ENCODE peak calls at places on chromosome 3, in eight cellular contexts. T is GM20000, Y is cardiac fibroblast, R is kidney, E is dorsolateral prefrontal cortex, N is mucosa of descending colon, X is pancreas, Z is HFFc6. C is an unnamed sample.

GRCh38 chr3:54033761-54034160 is 88.6 kb upstream of the CACNA2D3 start:
- DNase-seq in T (no peak), Y (no peak), R (no peak), E (peak; percentile 53), N (no peak), X (no peak), Z (no peak), C (no peak)

GRCh38 chr3:99965077-99965476 is 147.4 kb downstream of the CMSS1 start:
- DNase-seq in T (no peak), Y (peak; percentile 68), R (no peak), E (no peak), N (no peak), X (peak; percentile 48), Z (peak; percentile 5), C (peak; percentile 42)

GRCh38 chr3:44596631-44597030 is 11.9 kb downstream of the ZNF660 start:
- DNase-seq in T (no peak), Y (no peak), R (no peak), E (no peak), N (no peak), X (no peak), Z (no peak), C (no peak)

GRCh38 chr3:38643592-38643991 is 5.9 kb downstream of the SCN5A start:
- DNase-seq in T (no peak), Y (no peak), R (no peak), E (no peak), N (no peak), X (no peak), Z (no peak), C (no peak)

GRCh38 chr3:119601154-119601553 is 3.5 kb downstream of the PLA1A start:
- DNase-seq in T (no peak), Y (no peak), R (no peak), E (no peak), N (no peak), X (no peak), Z (no peak), C (no peak)

GRCh38 chr3:11803977-11804903 is 42.4 kb downstream of the TAMM41 start:
- DNase-seq in T (peak; percentile 63), Y (peak; percentile 78), R (no peak), E (peak; percentile 39), N (peak; percentile 51), X (peak; percentile 46), Z (peak; percentile 60), C (peak; percentile 46)

GRCh38 chr3:62601238-62601856 is 228.0 kb upstream of the FEZF2 start:
- DNase-seq in T (no peak), Y (peak; percentile 62), R (no peak), E (no peak), N (peak; percentile 2), X (no peak), Z (peak; percentile 44), C (peak; percentile 59)

GRCh38 chr3:36866358-36866757 is 78.5 kb downstream of the TRANK1 start:
- DNase-seq in T (no peak), Y (no peak), R (no peak), E (no peak), N (no peak), X (no peak), Z (no peak), C (no peak)

GRCh38 chr3:38551026-38551832 is 55.1 kb downstream of the EXOG start:
- DNase-seq in T (no peak), Y (no peak), R (peak; percentile 45), E (no peak), N (no peak), X (no peak), Z (no peak), C (no peak)

GRCh38 chr3:36650271-36650671 is 114.1 kb downstream of the DCLK3 start:
- DNase-seq in T (no peak), Y (peak; percentile 43), R (no peak), E (no peak), N (no peak), X (no peak), Z (peak; percentile 54), C (peak; percentile 61)

GRCh38 chr3:42235532-42235931 is 30.5 kb downstream of the CCK start:
- DNase-seq in T (no peak), Y (no peak), R (no peak), E (no peak), N (no peak), X (no peak), Z (no peak), C (no peak)

GRCh38 chr3:12946661-12947316 is 105.4 kb upstream of the RPL32 start:
- DNase-seq in T (no peak), Y (no peak), R (no peak), E (no peak), N (no peak), X (no peak), Z (peak; percentile 29), C (peak; percentile 17)

GRCh38 chr3:12946134-12946533 is 104.8 kb upstream of the RPL32 start:
- DNase-seq in T (no peak), Y (no peak), R (no peak), E (no peak), N (no peak), X (no peak), Z (no peak), C (no peak)

GRCh38 chr3:12947504-12948369 is 106.4 kb upstream of the RPL32 start:
- DNase-seq in T (no peak), Y (peak; percentile 86), R (peak; percentile 69), E (no peak), N (peak; percentile 85), X (no peak), Z (peak; percentile 61), C (peak; percentile 68)

GRCh38 chr3:12948371-12948770 is 107.0 kb upstream of the RPL32 start:
- DNase-seq in T (no peak), Y (no peak), R (no peak), E (no peak), N (no peak), X (no peak), Z (peak; percentile 51), C (peak; percentile 36)

DNA sequence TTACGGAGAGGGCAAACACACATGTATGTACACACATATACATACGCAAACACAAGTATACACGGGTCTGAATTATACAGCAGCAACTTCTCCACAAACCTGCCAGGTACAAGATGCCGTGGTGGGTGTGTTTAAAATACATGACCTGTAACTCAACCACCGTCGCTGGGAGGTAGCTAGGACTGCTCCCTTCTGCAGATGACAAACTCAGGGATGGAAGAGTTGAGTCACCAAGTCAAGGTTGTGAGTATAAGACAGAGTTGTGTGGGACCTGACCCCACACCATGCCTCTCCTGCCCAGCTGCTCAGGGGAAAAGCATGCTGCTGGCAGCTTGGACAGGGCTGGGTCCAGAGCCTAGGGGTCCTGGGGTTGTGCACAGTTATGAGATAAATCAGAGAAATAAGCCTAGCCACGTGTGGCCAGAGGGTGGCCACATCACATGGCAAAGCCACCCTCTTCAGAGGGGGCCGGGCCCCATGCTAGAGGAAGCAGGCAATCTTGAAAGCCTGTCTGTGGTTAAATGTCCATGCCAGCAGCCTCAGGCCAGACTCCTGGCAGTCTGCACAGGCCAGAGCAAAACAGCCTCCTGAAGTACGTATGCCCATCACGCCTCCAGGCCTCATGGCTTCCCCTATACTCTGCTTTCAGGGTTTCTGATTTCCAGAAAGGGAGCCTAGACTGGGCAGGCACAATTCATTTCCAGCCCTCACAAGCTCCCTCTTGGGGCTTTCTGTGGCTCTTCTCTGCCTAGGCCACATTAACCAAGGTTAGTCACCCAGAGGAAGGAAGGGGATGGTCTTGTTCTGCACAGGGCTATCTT is 107.7 kb upstream of the RPL32 start:
- DNase-seq in T (peak; percentile 57), Y (peak; percentile 58), R (peak; percentile 66), E (no peak), N (no peak), X (no peak), Z (peak; percentile 71), C (peak; percentile 33)
- TF ChIP-seq CTCF in T (no peak), Y (peak; percentile 2), R (no peak), E (no peak), N (no peak), X (no peak), Z (no peak), C (no peak)

GRCh38 chr3:171428321-171428787 is 31.9 kb downstream of the TNIK start:
- DNase-seq in T (peak; percentile 17), Y (no peak), R (no peak), E (no peak), N (no peak), X (no peak), Z (no peak), C (no peak)
- TF ChIP-seq CTCF in T (no peak), Y (no peak), R (no peak), E (no peak), N (no peak), X (no peak), Z (no peak), C (no peak)

GRCh38 chr3:14608298-14608697 is 43.3 kb upstream of the CCDC174 start:
- DNase-seq in T (no peak), Y (no peak), R (no peak), E (no peak), N (no peak), X (no peak), Z (no peak), C (no peak)
- TF ChIP-seq CTCF in T (no peak), Y (no peak), R (no peak), E (no peak), N (no peak), X (no peak), Z (peak; percentile 25), C (no peak)

DNA sequence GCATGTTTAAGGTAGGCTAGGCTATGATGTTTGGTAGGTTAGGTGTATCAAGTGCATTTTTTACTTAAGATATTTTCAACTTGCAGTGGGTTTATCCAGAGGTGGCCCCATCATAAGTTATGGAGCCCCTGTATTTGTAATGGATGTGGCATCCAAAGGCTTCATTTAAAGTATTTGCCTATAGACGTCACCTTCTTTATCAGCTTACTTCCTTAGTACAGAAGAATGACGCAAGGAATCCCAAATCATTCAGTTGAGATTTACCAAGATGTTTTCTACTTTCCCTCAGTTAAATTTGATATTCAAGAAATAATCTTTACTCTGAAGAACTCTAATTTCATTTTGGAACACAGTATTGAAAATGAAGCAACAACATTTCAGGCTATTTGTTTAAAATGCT is 201.3 kb downstream of the TBL1XR1 start:
- DNase-seq in T (no peak), Y (peak; percentile 48), R (no peak), E (no peak), N (no peak), X (no peak), Z (no peak), C (no peak)
- TF ChIP-seq CTCF in T (no peak), Y (no peak), R (no peak), E (no peak), N (no peak), X (no peak), Z (no peak), C (no peak)